ENCODE peak calls at places on chromosomes 2 and 18, in nine cellular contexts. J is H1, N is heart left ventricle, L is HCT116, O is ovary, T is stomach, C is thyroid gland, P is A549, A is body of pancreas. K is an unnamed sample.

GRCh38 chr2:211331736-211332135 is 775.3 kb downstream of the CPS1 start:
- DNase-seq in T (no peak), L (no peak), P (no peak), C (no peak), A (no peak), N (no peak), J (peak; percentile 36), O (no peak), K (no peak)

GRCh38 chr2:48722391-48722790 is 33.1 kb downstream of the LHCGR start:
- DNase-seq in J (no peak), A (no peak), O (no peak), L (no peak), N (no peak), C (peak; percentile 31), T (no peak), P (no peak), K (no peak)

GRCh38 chr2:203612246-203612645 is 77.1 kb upstream of the RAPH1 start:
- DNase-seq in P (no peak), T (no peak), J (no peak), N (no peak), O (no peak), C (peak; percentile 31), A (no peak), L (no peak), K (no peak)

GRCh38 chr2:240619506-240620148 is 5.7 kb upstream of the GPR35 start:
- DNase-seq in C (peak; percentile 1), P (no peak), T (no peak), O (peak; percentile 27), L (no peak), N (peak; percentile 20), J (no peak), A (peak; percentile 7), K (no peak)

GRCh38 chr2:98634406-98635092 is 26.2 kb downstream of the UNC50 start:
- DNase-seq in P (peak; percentile 29), A (no peak), J (peak; percentile 17), O (no peak), L (peak; percentile 7), C (no peak), N (no peak), T (no peak), K (no peak)

GRCh38 chr2:167052825-167053224 is 164.5 kb downstream of the XIRP2 start:
- DNase-seq in P (no peak), N (no peak), J (no peak), C (no peak), T (no peak), L (no peak), A (no peak), O (no peak), K (no peak)

GRCh38 chr18:79923896-79924585 is 27.4 kb downstream of the SLC66A2 start:
- DNase-seq in N (peak; percentile 12), L (no peak), O (peak; percentile 30), T (peak; percentile 15), J (no peak), A (no peak), C (no peak), P (no peak), K (peak; percentile 11)

GRCh38 chr2:54767921-54768320 is 44.5 kb downstream of the EML6 start:
- DNase-seq in N (no peak), O (no peak), A (no peak), T (no peak), C (no peak), L (no peak), P (no peak), J (no peak), K (no peak)

GRCh38 chr18:770583-770961 is 41.5 kb downstream of the YES1 start:
- DNase-seq in A (no peak), N (no peak), C (no peak), T (no peak), J (no peak), O (no peak), L (no peak), P (no peak), K (no peak)

GRCh38 chr2:71976685-71977084 is 171.0 kb downstream of the CYP26B1 start:
- DNase-seq in C (no peak), T (no peak), N (no peak), P (no peak), L (no peak), A (no peak), O (no peak), J (no peak), K (no peak)

GRCh38 chr2:178891265-178891958 is 84.2 kb upstream of the TTN start:
- DNase-seq in T (peak; percentile 52), N (peak; percentile 51), P (peak; percentile 64), O (no peak), J (peak; percentile 27), A (peak; percentile 77), L (peak; percentile 59), C (peak; percentile 50), K (peak; percentile 79)

GRCh38 chr2:174749793-174750192 is 14.5 kb downstream of the CHRNA1 start:
- DNase-seq in L (no peak), T (no peak), O (no peak), C (no peak), N (no peak), J (no peak), A (no peak), P (no peak), K (no peak)

GRCh38 chr18:13313006-13313661 is 94.6 kb downstream of the LDLRAD4 start:
- DNase-seq in A (no peak), L (no peak), C (no peak), N (no peak), O (no peak), P (no peak), T (peak; percentile 58), J (no peak), K (no peak)

GRCh38 chr2:174750923-174751441 is 13.3 kb downstream of the CHRNA1 start:
- DNase-seq in N (no peak), P (no peak), O (no peak), T (no peak), C (no peak), A (no peak), J (no peak), L (no peak), K (no peak)

DNA sequence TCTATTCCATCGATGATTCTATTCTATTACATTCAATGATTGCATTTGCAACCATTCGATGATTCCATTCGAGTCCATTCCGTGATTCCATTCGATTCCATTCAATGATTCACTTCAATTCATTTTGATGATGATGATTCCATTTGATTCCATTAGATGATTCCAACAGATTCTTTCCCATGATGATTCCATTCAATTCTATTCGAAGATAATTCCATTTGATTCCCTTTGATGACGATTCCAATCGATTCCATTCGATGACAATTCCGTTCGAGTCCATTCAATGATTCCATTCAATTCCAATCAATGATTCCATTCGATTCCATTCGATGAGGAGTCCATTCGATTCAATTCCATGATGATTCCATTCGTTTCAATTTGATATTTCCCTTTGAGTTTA is 1088.8 kb downstream of the RPIA start:
- DNase-seq in O (no peak), J (no peak), T (no peak), P (no peak), A (no peak), C (no peak), L (no peak), N (no peak), K (no peak)
- H3K9me3 ChIP-seq in O (no peaks in the 10 kb centered on the region), J (peaks cover 20% of the 10 kb centered on the region), T (peaks cover 100% of the 10 kb centered on the region), P (peaks cover 44% of the 10 kb centered on the region), A (peaks cover 47% of the 10 kb centered on the region), C (peaks cover 8% of the 10 kb centered on the region), L (peaks cover 85% of the 10 kb centered on the region), N (peaks cover 82% of the 10 kb centered on the region), K (no peaks in the 10 kb centered on the region)

GRCh38 chr2:206125914-206126313 is 33.3 kb downstream of the NDUFS1 start:
- DNase-seq in O (no peak), T (no peak), A (no peak), J (no peak), C (no peak), P (no peak), L (no peak), N (no peak), K (no peak)

GRCh38 chr2:206127656-206128055 is 31.6 kb downstream of the NDUFS1 start:
- DNase-seq in J (no peak), C (no peak), P (peak; percentile 49), L (no peak), O (no peak), T (no peak), N (no peak), A (no peak), K (no peak)
- TF ChIP-seq CTCF in J (no peak), C (no peak), P (peak; percentile 21), L (no peak), O (no peak), T (no peak), N (no peak), A (no peak), K (no peak)

GRCh38 chr2:27714851-27715291 is 51.2 kb downstream of the SLC4A1AP start:
- DNase-seq in J (no peak), P (peak; percentile 37), C (no peak), O (no peak), N (no peak), T (no peak), L (no peak), A (no peak), K (peak; percentile 58)

GRCh38 chr2:27716301-27717069 is 52.8 kb downstream of the SLC4A1AP start:
- DNase-seq in N (no peak), A (no peak), L (no peak), C (no peak), O (no peak), P (no peak), T (no peak), J (no peak), K (no peak)

GRCh38 chr2:27714053-27714452 is 50.4 kb downstream of the SLC4A1AP start:
- DNase-seq in O (no peak), P (no peak), L (no peak), T (no peak), A (no peak), N (no peak), C (no peak), J (no peak), K (no peak)

GRCh38 chr2:27717070-27717453 is 53.4 kb downstream of the SLC4A1AP start:
- DNase-seq in L (no peak), J (no peak), A (no peak), O (peak; percentile 64), T (no peak), P (peak; percentile 87), N (peak; percentile 76), C (no peak), K (no peak)

GRCh38 chr2:27715318-27716165 is 51.9 kb downstream of the SLC4A1AP start:
- DNase-seq in P (peak; percentile 61), A (no peak), J (no peak), T (no peak), L (no peak), N (peak; percentile 89), O (peak; percentile 85), C (peak; percentile 16), K (peak; percentile 74)
- TF ChIP-seq POLR2A in P (peak; percentile 4), A (no peak), J (no peak), T (no peak), L (no peak), N (peak; percentile 90), O (peak; percentile 45), C (peak; percentile 9), K (no peak)

DNA sequence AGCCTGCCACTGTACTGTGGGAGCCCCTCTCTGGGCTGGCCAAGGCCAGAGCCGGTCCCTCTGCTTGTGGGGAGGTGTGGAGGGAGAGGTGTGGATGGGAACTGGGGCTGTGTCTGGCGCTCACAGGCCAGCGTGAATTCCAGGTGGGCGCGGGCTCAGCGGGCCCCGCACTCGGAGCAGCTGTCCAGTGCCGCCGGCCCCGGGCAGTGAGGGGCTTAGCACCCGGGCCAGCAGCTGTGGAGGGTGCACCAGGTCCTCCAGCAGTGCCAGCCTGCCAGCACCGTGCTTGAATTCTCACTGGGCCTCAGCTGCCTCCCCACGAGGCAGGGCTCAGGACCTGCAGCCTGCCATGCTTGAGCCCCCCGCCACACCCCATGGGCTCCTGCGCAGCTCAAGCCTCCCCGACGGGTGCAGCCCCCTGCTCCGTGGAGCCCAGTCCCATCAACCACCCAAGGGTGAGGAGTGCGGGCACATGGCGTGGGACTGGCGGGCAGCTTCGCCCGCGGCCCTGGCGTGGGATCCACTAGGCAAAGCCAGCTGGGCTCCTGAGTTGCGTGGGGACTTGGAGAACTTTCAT is 69.5 kb upstream of the ABCA12 start:
- DNase-seq in T (no peak), C (no peak), A (no peak), P (no peak), J (no peak), N (no peak), O (no peak), L (no peak), K (no peak)
- H3K9me3 ChIP-seq in T (peaks cover 8% of the 10 kb centered on the region), C (no peaks in the 10 kb centered on the region), A (no peaks in the 10 kb centered on the region), P (peaks cover 3% of the 10 kb centered on the region), J (peaks cover 28% of the 10 kb centered on the region), N (peaks cover 8% of the 10 kb centered on the region), O (no peaks in the 10 kb centered on the region), L (no peaks in the 10 kb centered on the region), K (no peaks in the 10 kb centered on the region)